ENCODE peak calls at places on chromosomes 4 and X, in seven cellular contexts. L is suprapubic skin, I is heart left ventricle, N is endothelial cell of umbilical vein, V is H1, C is body of pancreas, X is breast epithelium. Z is an unnamed sample.

GRCh38 chr4:72360075-72360474 is 208.9 kb downstream of the ADAMTS3 start:
- DNase-seq in L (no peak), I (no peak), N (no peak), V (no peak), C (no peak), X (no peak), Z (no peak)

GRCh38 chrX:23779025-23779424 is 3.9 kb upstream of the SAT1 start:
- DNase-seq in L (no peak), I (no peak), N (peak; percentile 4), V (no peak), C (no peak), X (no peak), Z (no peak)

GRCh38 chr4:8857682-8858187 is 13.9 kb downstream of the HMX1 start:
- DNase-seq in L (no peak), I (peak; percentile 2), N (no peak), V (peak; percentile 69), C (no peak), X (no peak), Z (no peak)

GRCh38 chr4:13441506-13441905 is 42.6 kb downstream of the RAB28 start:
- DNase-seq in L (no peak), I (no peak), N (no peak), V (no peak), C (no peak), X (no peak), Z (no peak)

GRCh38 chr4:46266106-46266505 is 123.8 kb downstream of the GABRA2 start:
- DNase-seq in L (no peak), I (no peak), N (no peak), V (no peak), C (no peak), X (no peak), Z (no peak)

GRCh38 chrX:72029473-72030411 is 102.0 kb downstream of the RTL5 start:
- DNase-seq in L (no peak), I (no peak), N (peak; percentile 89), V (peak; percentile 39), C (no peak), X (no peak), Z (no peak)

GRCh38 chr4:65798498-65799127 is 128.3 kb upstream of the EPHA5 start:
- DNase-seq in L (no peak), I (no peak), N (no peak), V (no peak), C (no peak), X (no peak), Z (no peak)

GRCh38 chr4:159077702-159078495 is 25.0 kb upstream of the RAPGEF2 start:
- DNase-seq in L (no peak), I (no peak), N (no peak), V (no peak), C (no peak), X (no peak), Z (no peak)

GRCh38 chr4:12729384-12729783 is 754.8 kb downstream of the RAB28 start:
- DNase-seq in L (no peak), I (no peak), N (peak; percentile 25), V (no peak), C (no peak), X (no peak), Z (no peak)

GRCh38 chr4:140109626-140110213 is 44.3 kb downstream of the MAML3 start:
- DNase-seq in L (no peak), I (no peak), N (no peak), V (no peak), C (no peak), X (no peak), Z (no peak)

DNA sequence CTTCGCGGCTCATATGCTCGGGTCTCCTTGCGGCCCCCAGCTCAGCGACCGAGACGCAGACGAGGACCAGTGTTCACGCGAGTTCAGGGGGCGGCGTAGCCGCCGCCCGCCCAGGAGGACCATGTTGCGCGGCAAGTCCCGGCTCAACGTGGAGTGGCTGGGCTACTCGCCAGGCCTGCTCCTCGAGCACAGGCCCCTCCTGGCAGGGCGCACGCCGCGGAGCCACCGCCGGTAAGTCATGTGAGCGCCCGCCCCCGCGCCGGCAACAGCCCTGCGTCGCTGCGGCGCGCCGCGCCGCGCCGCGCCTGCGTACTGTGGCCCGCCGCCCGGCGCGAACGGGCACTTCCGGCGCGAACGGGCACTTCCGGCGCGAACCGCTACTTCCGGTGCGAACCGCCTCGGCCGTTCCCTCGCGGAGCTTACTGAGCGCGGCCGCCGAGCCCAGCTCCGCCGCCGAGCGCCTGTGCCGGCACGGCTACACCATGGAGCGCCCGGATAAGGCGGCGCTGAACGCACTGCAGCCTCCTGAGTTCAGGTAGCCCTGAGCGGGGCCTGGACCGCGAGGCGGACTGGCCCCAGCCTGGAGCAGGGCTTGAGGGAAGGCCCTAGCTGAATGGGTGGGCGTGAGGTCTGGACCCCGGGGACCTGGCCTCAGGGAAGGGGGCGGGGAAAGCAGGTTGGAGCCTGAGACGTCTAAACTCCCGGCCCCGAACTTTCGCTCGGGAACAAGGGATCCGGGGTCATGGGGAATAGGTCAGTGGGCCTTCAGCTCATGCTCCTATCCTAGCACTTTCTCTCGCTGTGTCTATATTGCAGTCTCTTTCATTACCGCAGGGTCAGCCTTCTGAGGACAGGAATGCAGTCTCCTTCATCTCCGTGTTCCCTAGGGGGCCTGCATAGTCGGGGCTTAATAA is at the start of gene VMA21:
- DNase-seq in L (peak; percentile 90), I (peak; percentile 94), N (peak; percentile 81), V (peak; percentile 68), C (peak; percentile 92), X (peak; percentile 78), Z (peak; percentile 87)
- TF ChIP-seq POLR2A in L (peak; percentile 45), I (no peak), N (no peak), V (peak; percentile 57), C (peak; percentile 78), X (peak; percentile 26), Z (no peak)

DNA sequence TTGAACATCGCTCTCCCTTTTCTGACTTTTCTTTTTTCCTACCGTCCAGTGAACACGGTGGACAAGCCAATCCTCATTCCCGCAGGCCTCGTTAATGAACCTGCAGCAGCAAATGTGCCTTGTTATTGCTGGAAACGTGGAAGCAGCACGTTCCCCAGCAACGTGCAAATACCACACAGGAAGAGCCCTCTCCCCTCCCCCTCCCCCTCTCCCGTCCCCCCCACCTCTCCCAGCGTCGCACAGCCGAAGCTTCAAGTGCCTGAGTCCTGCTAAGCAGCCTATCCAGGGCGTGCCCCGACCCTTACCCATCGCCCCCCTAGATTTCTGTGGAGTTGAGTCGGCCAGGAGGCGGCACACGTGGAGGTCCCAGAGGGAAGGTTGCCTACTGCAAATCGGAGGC is 219.8 kb downstream of the BCOR start:
- DNase-seq in L (no peak), I (no peak), N (no peak), V (no peak), C (no peak), X (no peak), Z (no peak)
- H3K27ac ChIP-seq in L (no peak overlapping the region), I (no peak overlapping the region), N (no peak overlapping the region), V (no peak overlapping the region), C (no peak overlapping the region), X (no peak overlapping the region), Z (no peak overlapping the region)

GRCh38 chr4:48779998-48780866 is at the start of gene FRYL:
- DNase-seq in L (peak; percentile 100), I (peak; percentile 100), N (peak; percentile 100), V (peak; percentile 96), C (peak; percentile 100), X (peak; percentile 99), Z (peak; percentile 99)

GRCh38 chr4:48777739-48778138 is 2.3 kb downstream of the FRYL start:
- DNase-seq in L (no peak), I (no peak), N (peak; percentile 32), V (no peak), C (no peak), X (no peak), Z (no peak)

GRCh38 chr4:48778431-48779094 is 1.5 kb downstream of the FRYL start:
- DNase-seq in L (no peak), I (no peak), N (peak; percentile 52), V (no peak), C (no peak), X (no peak), Z (no peak)

GRCh38 chr4:48780867-48781219 is 764 bp upstream of the FRYL start:
- DNase-seq in L (peak; percentile 76), I (peak; percentile 32), N (peak; percentile 70), V (no peak), C (peak; percentile 56), X (no peak), Z (peak; percentile 73)

DNA sequence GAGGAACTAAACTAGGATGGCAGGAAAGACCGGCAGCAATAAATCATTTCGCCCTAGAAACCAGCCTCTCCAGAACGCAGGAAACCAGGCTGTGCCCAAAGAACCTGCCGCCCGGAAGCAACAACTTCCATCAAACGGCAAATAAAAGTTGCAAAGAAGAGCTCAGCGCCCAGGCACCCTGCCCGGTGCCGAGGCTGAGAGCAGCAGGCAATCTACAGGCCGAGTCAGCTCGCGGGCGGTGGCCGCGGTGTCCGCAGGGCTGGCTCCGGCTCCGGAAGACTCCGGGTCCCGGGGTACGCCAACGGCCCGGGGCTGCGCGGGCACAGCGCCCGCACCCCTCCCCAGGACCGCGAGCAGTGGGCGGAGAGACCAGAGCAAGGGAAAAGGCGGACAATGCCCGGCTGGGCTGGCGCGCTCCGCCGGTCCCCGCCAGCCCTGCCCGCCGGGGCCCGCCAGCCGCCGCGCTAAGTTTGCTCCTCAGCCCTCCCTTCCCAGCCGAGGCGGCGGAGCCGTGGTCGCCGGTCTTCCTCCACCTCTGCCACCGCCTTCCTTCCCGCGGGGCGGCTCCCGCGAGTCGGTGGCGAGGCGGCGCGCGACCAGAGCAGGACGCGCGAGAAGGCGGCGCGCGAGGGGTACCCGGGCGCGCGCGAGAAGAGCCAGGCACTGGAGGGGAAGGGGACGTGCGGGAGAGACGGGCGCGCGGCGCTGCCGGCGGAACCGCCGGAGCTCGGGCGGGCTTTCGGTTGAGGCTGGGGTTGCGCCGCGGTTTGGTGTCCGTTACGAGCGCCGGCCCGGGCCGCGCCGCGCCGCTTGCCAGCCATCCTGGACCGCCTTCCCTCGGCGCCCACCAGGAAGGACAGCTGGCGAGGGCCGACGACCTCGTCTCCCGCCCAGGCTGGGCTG is 733 bp downstream of the FRYL start:
- DNase-seq in L (peak; percentile 82), I (peak; percentile 73), N (peak; percentile 69), V (peak; percentile 80), C (peak; percentile 69), X (peak; percentile 62), Z (peak; percentile 82)
- TF ChIP-seq POLR2A in L (no peak), I (no peak), N (peak; percentile 61), V (peak; percentile 69), C (peak; percentile 7), X (no peak), Z (peak; percentile 6)

GRCh38 chr4:6440506-6441201 is 31.8 kb downstream of the PPP2R2C start:
- DNase-seq in L (no peak), I (no peak), N (no peak), V (no peak), C (no peak), X (no peak), Z (peak; percentile 22)

GRCh38 chr4:6443035-6444023 is 29.1 kb downstream of the PPP2R2C start:
- DNase-seq in L (no peak), I (no peak), N (no peak), V (no peak), C (no peak), X (no peak), Z (peak; percentile 35)

GRCh38 chr4:6441202-6441582 is 31.2 kb downstream of the PPP2R2C start:
- DNase-seq in L (no peak), I (no peak), N (no peak), V (no peak), C (no peak), X (no peak), Z (no peak)

GRCh38 chr4:6442555-6442954 is 29.9 kb downstream of the PPP2R2C start:
- DNase-seq in L (no peak), I (no peak), N (no peak), V (no peak), C (no peak), X (no peak), Z (no peak)

DNA sequence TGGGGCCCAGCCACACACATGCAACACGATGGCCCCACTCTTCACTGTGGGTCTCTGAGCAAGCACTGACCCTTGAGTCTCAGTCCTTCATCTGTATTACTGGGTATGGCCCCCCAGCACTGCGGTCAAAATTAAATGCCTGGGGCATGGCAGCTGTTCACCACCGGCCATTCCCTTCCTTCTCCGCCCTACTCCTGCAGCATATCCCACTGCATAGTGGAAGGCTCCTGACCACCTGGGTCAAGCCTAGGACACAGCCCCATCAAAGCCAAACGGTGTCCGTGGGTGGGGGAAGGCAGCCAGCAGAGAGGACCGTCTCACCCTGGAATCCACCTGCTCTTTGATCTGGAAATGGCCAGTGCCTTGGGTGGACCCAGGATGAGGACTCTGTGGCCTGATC is 30.7 kb downstream of the PPP2R2C start:
- DNase-seq in L (no peak), I (no peak), N (no peak), V (no peak), C (no peak), X (no peak), Z (no peak)
- H3K27ac ChIP-seq in L (no peak overlapping the region), I (no peak overlapping the region), N (no peak overlapping the region), V (no peak overlapping the region), C (no peak overlapping the region), X (no peak overlapping the region), Z (no peak overlapping the region)